ENCODE peak calls at places on chromosomes 3 and 15, in ten cellular contexts. G is cardiac muscle cell; D is CD4-positive, alpha-beta T cell; A is endodermal cell; Z is adrenal gland; C is GM23338; K is right lobe of liver; F is K562; Y is CD8-positive, alpha-beta T cell; I is thoracic aorta. V is an unnamed sample.

GRCh38 chr3:38649500-38650247 is at the start of gene SCN5A:
- DNase-seq in F (peak; percentile 99), K (no peak), C (peak; percentile 73), D (peak; percentile 52), Y (peak; percentile 48), G (peak; percentile 38), A (peak; percentile 92), Z (peak; percentile 41), I (no peak), V (no peak)

GRCh38 chr3:11810276-11810675 is 36.4 kb downstream of the TAMM41 start:
- DNase-seq in K (no peak), Z (no peak), D (no peak), A (no peak), Y (no peak), G (peak; percentile 50), F (no peak), I (no peak), C (no peak), V (no peak)

GRCh38 chr3:127484601-127485388 is 105.7 kb downstream of the TPRA1 start:
- DNase-seq in A (peak; percentile 22), K (no peak), I (no peak), Z (no peak), F (no peak), G (peak; percentile 50), Y (no peak), D (no peak), C (no peak), V (no peak)

GRCh38 chr3:21290557-21290956 is 460.5 kb downstream of the ZNF385D start:
- DNase-seq in C (peak; percentile 4), F (peak; percentile 18), Y (no peak), A (no peak), I (no peak), G (peak; percentile 11), D (no peak), K (no peak), Z (no peak), V (no peak)

GRCh38 chr3:61562042-61562809 is 855 bp downstream of the PTPRG start:
- DNase-seq in D (no peak), C (no peak), F (no peak), Y (no peak), I (no peak), K (peak; percentile 54), G (peak; percentile 32), A (no peak), Z (no peak), V (no peak)

GRCh38 chr3:116647955-116648354 is 61.6 kb upstream of the TUSC7 start:
- DNase-seq in I (no peak), Y (no peak), Z (no peak), G (no peak), C (no peak), D (no peak), F (no peak), K (no peak), A (no peak), V (no peak)

GRCh38 chr3:29128004-29128403 is 152.9 kb upstream of the RBMS3 start:
- DNase-seq in C (no peak), F (no peak), G (peak; percentile 7), Z (peak; percentile 27), Y (no peak), K (no peak), D (no peak), I (no peak), A (no peak), V (no peak)

GRCh38 chr3:141366285-141367037 is 1.8 kb upstream of the ZBTB38 start:
- DNase-seq in Z (peak; percentile 32), C (no peak), K (no peak), D (no peak), G (peak; percentile 95), Y (no peak), A (no peak), F (peak; percentile 57), I (no peak), V (peak; percentile 30)

GRCh38 chr3:103918336-103918735 is 1448.4 kb upstream of the ALCAM start:
- DNase-seq in D (no peak), A (no peak), G (no peak), Y (no peak), C (no peak), K (no peak), F (no peak), Z (no peak), I (no peak), V (no peak)

GRCh38 chr15:50267577-50267976 is 2.1 kb upstream of the HDC start:
- DNase-seq in A (no peak), Z (no peak), I (no peak), C (no peak), Y (no peak), D (no peak), G (no peak), F (no peak), K (no peak), V (no peak)

GRCh38 chr3:72446406-72447058 is 401.7 kb downstream of the SHQ1 start:
- DNase-seq in G (no peak), F (no peak), I (no peak), C (peak; percentile 55), Z (no peak), D (peak; percentile 14), Y (peak; percentile 25), A (peak; percentile 76), K (no peak), V (peak; percentile 41)

GRCh38 chr3:128619146-128619890 is 31.3 kb downstream of the RPN1 start:
- DNase-seq in C (no peak), K (no peak), I (no peak), G (peak; percentile 77), F (no peak), Z (no peak), D (no peak), A (no peak), Y (no peak), V (no peak)

GRCh38 chr3:183185696-183186095 is 23.2 kb upstream of the LAMP3 start:
- DNase-seq in C (no peak), G (peak; percentile 73), Z (peak; percentile 57), F (no peak), D (no peak), I (no peak), Y (no peak), A (no peak), K (no peak), V (no peak)

GRCh38 chr3:194265505-194265892 is 85.6 kb downstream of the CPN2 start:
- DNase-seq in K (peak; percentile 93), A (peak; percentile 48), F (no peak), I (peak; percentile 38), Y (no peak), G (peak; percentile 99), C (no peak), D (no peak), Z (peak; percentile 90), V (peak; percentile 71)

GRCh38 chr15:60214201-60214600 is 183.6 kb downstream of the ANXA2 start:
- DNase-seq in Y (no peak), F (no peak), K (no peak), Z (no peak), G (no peak), C (no peak), A (no peak), D (no peak), I (no peak), V (no peak)

GRCh38 chr3:161548301-161548700 is 51.7 kb downstream of the OTOL1 start:
- DNase-seq in A (no peak), F (no peak), C (peak; percentile 48), Y (no peak), G (no peak), D (no peak), Z (no peak), I (no peak), K (no peak), V (no peak)

GRCh38 chr3:104952160-104952559 is 414.5 kb upstream of the ALCAM start:
- DNase-seq in D (no peak), K (no peak), Z (no peak), C (no peak), G (no peak), I (no peak), Y (no peak), A (no peak), F (no peak), V (no peak)
- H3K27ac ChIP-seq in D (no peak overlapping the region), K (no peak overlapping the region), Z (no peak overlapping the region), C (no peak overlapping the region), G (no peak overlapping the region), I (no peak overlapping the region), Y (no peak overlapping the region), A (no peak overlapping the region), F (no peak overlapping the region), V (no peak overlapping the region)

GRCh38 chr3:50584391-50584790 is 15.1 kb downstream of the HEMK1 start:
- DNase-seq in A (no peak), I (no peak), F (no peak), C (peak; percentile 25), G (peak; percentile 69), D (no peak), Z (no peak), K (no peak), Y (no peak), V (no peak)
- H3K27ac ChIP-seq in A (peak overlapping the region; percentile 19), I (no peak overlapping the region), F (no peak overlapping the region), C (peak overlapping the region; percentile 63), G (no peak overlapping the region), D (no peak overlapping the region), Z (no peak overlapping the region), K (peak overlapping the region; percentile 66), Y (no peak overlapping the region), V (no peak overlapping the region)

GRCh38 chr15:62455441-62455921 is 290.4 kb upstream of the C2CD4B start:
- DNase-seq in I (no peak), Z (no peak), G (no peak), D (no peak), F (no peak), C (no peak), A (no peak), K (no peak), Y (no peak), V (no peak)
- H3K27ac ChIP-seq in I (peak overlapping the region; percentile 83), Z (no peak overlapping the region), G (peak overlapping the region; percentile 90), D (no peak overlapping the region), F (no peak overlapping the region), C (no peak overlapping the region), A (no peak overlapping the region), K (no peak overlapping the region), Y (no peak overlapping the region), V (peak overlapping the region; percentile 54)

GRCh38 chr3:98440283-98440682 is 22.7 kb upstream of the OR5K1 start:
- DNase-seq in C (no peak), D (no peak), K (no peak), I (no peak), Z (no peak), F (no peak), A (no peak), Y (no peak), G (no peak), V (no peak)

GRCh38 chr3:98450372-98450771 is 12.6 kb upstream of the OR5K1 start:
- DNase-seq in A (no peak), Z (no peak), F (no peak), K (no peak), G (no peak), C (no peak), I (no peak), D (no peak), Y (no peak), V (no peak)

GRCh38 chr3:98449606-98450193 is 13.3 kb upstream of the OR5K1 start:
- DNase-seq in G (no peak), A (no peak), Z (no peak), C (no peak), F (no peak), Y (no peak), K (no peak), I (no peak), D (no peak), V (no peak)

DNA sequence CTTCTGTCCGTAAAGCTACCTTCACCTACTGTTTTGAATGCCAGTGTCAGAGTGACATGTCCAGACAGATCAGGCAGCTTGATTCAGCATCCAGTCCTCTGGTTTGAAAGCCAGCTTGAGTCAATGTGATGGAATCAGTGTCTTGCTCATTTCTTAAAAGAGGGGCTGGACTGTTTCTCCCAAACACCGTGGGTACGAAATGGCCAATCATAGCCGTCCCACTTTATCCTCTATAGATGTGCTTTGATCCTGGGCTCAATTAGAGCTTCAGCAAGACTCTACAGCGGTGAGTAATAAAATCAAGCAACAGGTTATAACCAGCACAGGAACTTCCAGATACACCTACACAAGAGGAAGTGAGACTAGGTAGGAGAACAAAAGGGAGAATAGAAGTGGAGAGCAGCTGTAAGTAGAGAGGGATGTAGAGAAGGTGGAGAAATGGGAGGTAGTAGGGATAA is 17.0 kb upstream of the OR5K1 start:
- DNase-seq in C (no peak), D (no peak), A (no peak), Z (no peak), K (no peak), G (no peak), F (no peak), Y (no peak), I (no peak), V (no peak)
- H3K27ac ChIP-seq in C (no peak overlapping the region), D (no peak overlapping the region), A (no peak overlapping the region), Z (no peak overlapping the region), K (no peak overlapping the region), G (no peak overlapping the region), F (no peak overlapping the region), Y (no peak overlapping the region), I (no peak overlapping the region), V (no peak overlapping the region)

V was measured in tibial nerve.